ENCODE peak calls at places on chromosomes 7 and 10, in eight cellular contexts. C, P, K, T, L, A, E and F are unnamed samples.

GRCh38 chr10:91758303-91759146 is 39.7 kb upstream of the TNKS2 start:
- DNase-seq in E (no peak), K (no peak), P (no peak), L (no peak), A (peak), T (no peak), C (no peak), F (no peak)

GRCh38 chr10:7397049-7397448 is 13.8 kb downstream of the SFMBT2 start:
- DNase-seq in P (no peak), K (no peak), A (no peak), L (no peak), T (no peak), C (no peak), E (no peak), F (no peak)

GRCh38 chr10:123096452-123096851 is 39.3 kb upstream of the HMX3 start:
- DNase-seq in T (no peak), C (no peak), E (no peak), L (no peak), K (no peak), A (no peak), P (no peak), F (no peak)

GRCh38 chr10:129020621-129021020 is 446.4 kb upstream of the MGMT start:
- DNase-seq in C (no peak), L (no peak), T (no peak), P (no peak), E (no peak), A (no peak), K (no peak), F (no peak)

GRCh38 chr10:5627486-5628044 is 38.8 kb downstream of the ASB13 start:
- DNase-seq in C (no peak), P (no peak), L (no peak), E (no peak), T (no peak), K (no peak), A (no peak), F (no peak)

GRCh38 chr7:116671681-116672595 is at the start of gene MET:
- DNase-seq in A (peak), K (peak), L (peak), P (peak), C (peak), E (peak), T (peak), F (peak)

GRCh38 chr10:15780353-15781135 is 60.8 kb upstream of the ITGA8 start:
- DNase-seq in C (no peak), L (no peak), E (peak), A (no peak), K (no peak), T (no peak), P (no peak), F (peak)

GRCh38 chr10:103676058-103676785 is 179.2 kb downstream of the SH3PXD2A start:
- DNase-seq in P (no peak), K (no peak), L (peak), A (no peak), T (peak), E (peak), C (no peak), F (peak)

DNA sequence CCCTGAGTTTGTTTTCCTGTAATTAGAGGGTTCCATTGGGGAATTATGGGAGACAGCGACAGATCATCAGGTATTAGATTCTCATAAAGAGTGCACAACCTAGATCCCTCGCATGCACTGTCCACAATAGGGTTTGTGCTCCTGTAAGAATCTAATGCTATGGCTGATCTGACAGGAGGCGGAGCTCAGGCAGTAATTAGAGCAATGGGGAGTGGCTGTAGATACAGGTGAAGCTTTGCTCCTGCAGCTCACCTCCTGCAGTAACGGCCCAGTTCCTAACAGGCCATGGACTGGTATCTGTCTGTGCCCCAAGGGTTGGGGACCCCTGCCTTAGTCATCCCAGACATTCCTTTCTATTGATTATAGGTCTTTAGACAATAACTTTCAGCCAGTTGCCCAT is 894 bp upstream of the ZSCAN21 start:
- DNase-seq in P (no peak), L (peak), A (no peak), K (no peak), T (no peak), C (no peak), E (no peak), F (no peak)
- H3K4me3 ChIP-seq in P (no peak), L (no peak), A (no peak), K (no peak), T (no peak), C (no peak), E (no peak), F (no peak)

DNA sequence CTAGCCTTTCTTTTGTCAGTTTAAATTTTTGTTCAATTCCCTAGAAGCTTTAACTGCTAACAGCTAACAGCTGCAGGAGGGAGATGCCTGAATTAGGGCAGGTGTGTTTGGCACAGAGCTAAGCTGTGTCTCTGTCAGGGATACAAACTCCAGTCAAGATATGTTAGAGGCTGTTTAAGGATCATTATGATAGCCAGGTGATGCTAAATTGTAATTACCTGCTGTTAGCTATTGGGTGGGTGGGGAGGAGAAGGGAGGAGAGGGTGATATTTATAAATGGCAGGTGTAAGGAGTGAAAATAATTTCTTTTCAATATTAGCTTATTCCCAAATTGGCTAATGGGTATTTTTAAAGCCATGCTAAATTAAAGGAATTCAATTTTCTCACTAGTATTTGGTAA is at the start of gene WEE2:
- DNase-seq in K (no peak), A (no peak), P (no peak), C (no peak), L (no peak), T (no peak), E (no peak), F (no peak)
- H3K27ac ChIP-seq in K (no peak), A (no peak), P (no peak), C (no peak), L (no peak), T (no peak), E (no peak), F (no peak)

DNA sequence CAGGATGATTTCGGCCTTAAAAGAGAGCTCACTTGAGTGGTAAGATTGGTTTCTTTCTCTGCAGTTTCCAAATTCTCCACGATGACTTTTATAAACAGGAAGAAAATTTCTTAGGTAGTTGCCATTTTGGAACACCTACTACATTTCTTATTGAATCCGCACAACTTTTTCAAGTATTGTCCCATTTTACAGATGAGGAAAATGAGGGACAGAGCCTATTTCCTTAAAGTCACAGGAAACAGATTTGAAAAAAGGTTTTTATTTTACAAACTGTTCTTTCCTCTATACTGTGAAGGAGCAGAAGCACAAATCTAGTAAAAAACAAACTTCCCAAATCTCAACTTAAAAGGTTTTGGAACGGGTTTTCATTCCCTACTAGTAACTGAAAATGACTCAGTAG is 2.7 kb downstream of the YWHAG start:
- DNase-seq in L (no peak), K (no peak), P (no peak), T (no peak), C (no peak), A (no peak), E (no peak), F (no peak)
- TF ChIP-seq POLR2A in L (no peak), K (no peak), P (no peak), T (no peak), C (no peak), A (no peak), E (no peak), F (no peak)

GRCh38 chr7:76165106-76165972 is 36.4 kb upstream of the SRRM3 start:
- DNase-seq in A (no peak), E (no peak), L (peak), P (no peak), T (no peak), C (peak), K (no peak), F (no peak)
- H3K4me3 ChIP-seq in A (no peak), E (no peak), L (no peak), P (no peak), T (no peak), C (no peak), K (no peak), F (no peak)

GRCh38 chr7:52715701-52716100 is 319.7 kb upstream of the POM121L12 start:
- DNase-seq in L (no peak), K (no peak), A (no peak), C (no peak), T (no peak), E (no peak), P (no peak), F (no peak)

GRCh38 chr7:52708846-52709245 is 326.6 kb upstream of the POM121L12 start:
- DNase-seq in K (no peak), A (no peak), L (no peak), C (no peak), T (no peak), E (no peak), P (no peak), F (no peak)

GRCh38 chr7:52712938-52713337 is 322.5 kb upstream of the POM121L12 start:
- DNase-seq in P (no peak), E (no peak), A (no peak), T (no peak), K (no peak), L (no peak), C (no peak), F (no peak)

DNA sequence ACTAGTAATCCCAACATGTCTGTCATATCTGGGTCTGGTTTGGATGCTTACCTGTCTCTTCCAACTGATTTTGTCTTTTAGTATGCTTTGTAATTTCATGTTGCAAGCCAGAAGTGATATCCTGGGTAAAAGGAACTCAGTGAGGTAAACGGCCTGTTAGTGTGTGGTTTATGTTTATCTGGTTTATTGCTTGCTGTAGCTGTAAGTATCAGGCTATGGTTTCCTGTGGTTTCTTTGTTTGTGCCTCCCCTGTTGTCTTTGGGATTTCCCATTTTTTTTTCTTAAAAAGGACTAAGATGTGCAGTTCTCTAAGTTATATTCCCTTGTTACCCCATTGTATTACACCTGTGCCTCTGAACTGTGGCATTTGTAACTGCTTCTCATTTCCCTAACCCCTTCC is 323.5 kb upstream of the POM121L12 start:
- DNase-seq in A (no peak), C (no peak), E (no peak), L (no peak), P (no peak), T (no peak), K (no peak), F (no peak)
- H3K27ac ChIP-seq in A (no peak), C (no peak), E (no peak), L (no peak), P (no peak), T (no peak), K (no peak), F (no peak)

GRCh38 chr10:76245951-76246495 is 814.6 kb downstream of the LRMDA start:
- DNase-seq in L (no peak), T (no peak), P (no peak), C (no peak), A (no peak), K (no peak), E (no peak), F (no peak)
- TF ChIP-seq POLR2A in L (no peak), T (no peak), P (no peak), C (no peak), A (no peak), K (no peak), E (no peak), F (no peak)

DNA sequence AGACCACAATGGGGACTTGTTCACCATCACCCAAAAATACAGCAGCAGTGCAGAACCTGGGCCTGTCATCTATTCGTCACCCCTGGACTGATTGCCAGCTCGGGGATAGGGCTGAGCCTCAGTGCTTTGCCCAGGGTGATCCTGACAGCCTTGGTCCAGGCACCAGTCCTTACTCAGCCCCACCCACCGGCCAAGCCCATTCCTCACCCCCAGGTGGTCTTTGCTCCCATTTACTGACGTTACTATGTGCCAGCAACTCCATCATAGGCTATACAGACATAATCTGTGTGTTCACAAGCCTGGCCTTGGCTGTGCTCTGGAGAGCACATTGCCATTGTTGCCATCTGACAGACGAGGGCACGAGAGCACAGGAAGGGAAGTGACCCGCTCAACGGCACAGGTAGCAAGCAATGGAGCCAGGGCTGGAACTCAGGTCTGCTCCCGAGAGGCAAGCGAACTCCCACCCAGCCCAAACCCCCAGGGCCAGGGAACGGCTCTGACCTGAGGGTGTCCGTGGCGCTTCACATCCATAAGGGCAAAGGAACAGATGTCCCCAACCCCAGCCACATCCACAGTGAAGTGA is 6.8 kb downstream of the ATG9B start:
- DNase-seq in A (no peak), E (no peak), L (no peak), C (no peak), P (no peak), T (no peak), K (no peak), F (peak)
- H3K4me3 ChIP-seq in A (peak), E (no peak), L (no peak), C (peak), P (no peak), T (no peak), K (no peak), F (no peak)

GRCh38 chr10:27241640-27242472 is 1.3 kb upstream of the ACBD5 start:
- DNase-seq in L (peak), P (peak), K (peak), A (peak), C (peak), T (peak), E (peak), F (peak)

GRCh38 chr10:27240891-27241639 is 468 bp upstream of the ACBD5 start:
- DNase-seq in T (peak), E (no peak), P (no peak), C (peak), K (peak), A (no peak), L (peak), F (peak)

GRCh38 chr10:27242951-27243551 is 2.5 kb upstream of the ACBD5 start:
- DNase-seq in P (no peak), C (peak), E (peak), T (peak), L (peak), K (no peak), A (peak), F (peak)

GRCh38 chr10:27242473-27242950 is 1.9 kb upstream of the ACBD5 start:
- DNase-seq in P (no peak), T (no peak), E (no peak), L (no peak), C (no peak), K (no peak), A (no peak), F (no peak)

GRCh38 chr10:27240212-27240890 is at the start of gene ACBD5:
- DNase-seq in P (peak), E (peak), T (peak), K (peak), L (peak), A (peak), C (peak), F (peak)
- H3K27ac ChIP-seq in P (peak), E (peak), T (peak), K (peak), L (peak), A (peak), C (peak), F (peak)